ENCODE peak calls at places on chromosomes 7 and 10, in five cellular contexts. B is lower leg skin, C is PC-3, F is IMR-90, X is HCT116. O is an unnamed sample.

GRCh38 chr10:21402606-21403083 is 122.8 kb downstream of the SKIDA1 start:
- DNase-seq in B (no peak), C (peak; percentile 59), F (peak; percentile 49), X (no peak), O (peak; percentile 30)

GRCh38 chr7:14698239-14698638 is 204.3 kb downstream of the DGKB start:
- DNase-seq in B (no peak), C (peak; percentile 51), F (no peak), X (no peak), O (no peak)

GRCh38 chr7:99447943-99448342 is 9.2 kb downstream of the CPSF4 start:
- DNase-seq in B (no peak), C (peak; percentile 19), F (no peak), X (no peak), O (no peak)

GRCh38 chr10:114405011-114405350 is 679 bp upstream of the AFAP1L2 start:
- DNase-seq in B (no peak), C (no peak), F (no peak), X (no peak), O (peak; percentile 39)

GRCh38 chr7:140003913-140004382 is 58.8 kb downstream of the PARP12 start:
- DNase-seq in B (no peak), C (peak; percentile 86), F (peak; percentile 75), X (peak; percentile 47), O (peak; percentile 68)

GRCh38 chr7:104126411-104126841 is 81.4 kb downstream of the ORC5 start:
- DNase-seq in B (no peak), C (no peak), F (no peak), X (no peak), O (no peak)

GRCh38 chr10:124568858-124569622 is 107.4 kb downstream of the LHPP start:
- DNase-seq in B (no peak), C (no peak), F (no peak), X (no peak), O (no peak)

GRCh38 chr10:36450385-36450784 is 675.0 kb upstream of the ANKRD30A start:
- DNase-seq in B (no peak), C (no peak), F (peak; percentile 83), X (no peak), O (no peak)

GRCh38 chr10:127125331-127125730 is 71.1 kb downstream of the INSYN2A start:
- DNase-seq in B (no peak), C (no peak), F (no peak), X (no peak), O (no peak)

GRCh38 chr10:54903770-54904169 is 102.7 kb upstream of the PCDH15 start:
- DNase-seq in B (no peak), C (no peak), F (no peak), X (no peak), O (no peak)

GRCh38 chr7:46197833-46198540 is 276.9 kb upstream of the IGFBP3 start:
- DNase-seq in B (no peak), C (no peak), F (no peak), X (no peak), O (no peak)

GRCh38 chr10:86366902-86367338 is 325 bp upstream of the GRID1 start:
- DNase-seq in B (peak; percentile 85), C (no peak), F (no peak), X (no peak), O (no peak)

GRCh38 chr7:38655833-38656774 is 24.9 kb upstream of the AMPH start:
- DNase-seq in B (no peak), C (no peak), F (no peak), X (no peak), O (no peak)

GRCh38 chr10:97851341-97852001 is 1.8 kb downstream of the GOLGA7B start:
- DNase-seq in B (no peak), C (no peak), F (no peak), X (no peak), O (peak; percentile 63)

GRCh38 chr7:85554294-85554877 is 367.5 kb upstream of the SEMA3D start:
- DNase-seq in B (no peak), C (peak; percentile 82), F (peak; percentile 82), X (peak; percentile 37), O (peak; percentile 70)

GRCh38 chr10:1123198-1123597 is 67.0 kb downstream of the WDR37 start:
- DNase-seq in B (no peak), C (no peak), F (no peak), X (no peak), O (no peak)

GRCh38 chr7:13790611-13791010 is 198.9 kb downstream of the ETV1 start:
- DNase-seq in B (no peak), C (no peak), F (no peak), X (no peak), O (peak; percentile 7)

GRCh38 chr7:35793225-35793579 is 7.7 kb upstream of the SEPTIN7 start:
- DNase-seq in B (no peak), C (no peak), F (peak; percentile 5), X (no peak), O (no peak)

GRCh38 chr7:138918176-138918575 is 63.0 kb downstream of the KIAA1549 start:
- DNase-seq in B (peak; percentile 66), C (no peak), F (no peak), X (no peak), O (no peak)

GRCh38 chr7:78939669-78940068 is 513.8 kb downstream of the MAGI2 start:
- DNase-seq in B (no peak), C (no peak), F (peak; percentile 78), X (no peak), O (no peak)

GRCh38 chr7:121485457-121486243 is 89.5 kb upstream of the FAM3C start:
- DNase-seq in B (peak; percentile 82), C (no peak), F (no peak), X (no peak), O (peak; percentile 23)

GRCh38 chr7:113405296-113406056 is 287.1 kb upstream of the SMIM30 start:
- DNase-seq in B (no peak), C (no peak), F (no peak), X (no peak), O (no peak)
- TF ChIP-seq CTCF in B (no peak), C (no peak), F (no peak), X (no peak), O (no peak)

GRCh38 chr7:44329888-44330287 is 4.5 kb upstream of the CAMK2B start:
- DNase-seq in B (no peak), C (no peak), F (no peak), X (no peak), O (no peak)
- TF ChIP-seq CTCF in B (no peak), C (no peak), F (no peak), X (no peak), O (no peak)

DNA sequence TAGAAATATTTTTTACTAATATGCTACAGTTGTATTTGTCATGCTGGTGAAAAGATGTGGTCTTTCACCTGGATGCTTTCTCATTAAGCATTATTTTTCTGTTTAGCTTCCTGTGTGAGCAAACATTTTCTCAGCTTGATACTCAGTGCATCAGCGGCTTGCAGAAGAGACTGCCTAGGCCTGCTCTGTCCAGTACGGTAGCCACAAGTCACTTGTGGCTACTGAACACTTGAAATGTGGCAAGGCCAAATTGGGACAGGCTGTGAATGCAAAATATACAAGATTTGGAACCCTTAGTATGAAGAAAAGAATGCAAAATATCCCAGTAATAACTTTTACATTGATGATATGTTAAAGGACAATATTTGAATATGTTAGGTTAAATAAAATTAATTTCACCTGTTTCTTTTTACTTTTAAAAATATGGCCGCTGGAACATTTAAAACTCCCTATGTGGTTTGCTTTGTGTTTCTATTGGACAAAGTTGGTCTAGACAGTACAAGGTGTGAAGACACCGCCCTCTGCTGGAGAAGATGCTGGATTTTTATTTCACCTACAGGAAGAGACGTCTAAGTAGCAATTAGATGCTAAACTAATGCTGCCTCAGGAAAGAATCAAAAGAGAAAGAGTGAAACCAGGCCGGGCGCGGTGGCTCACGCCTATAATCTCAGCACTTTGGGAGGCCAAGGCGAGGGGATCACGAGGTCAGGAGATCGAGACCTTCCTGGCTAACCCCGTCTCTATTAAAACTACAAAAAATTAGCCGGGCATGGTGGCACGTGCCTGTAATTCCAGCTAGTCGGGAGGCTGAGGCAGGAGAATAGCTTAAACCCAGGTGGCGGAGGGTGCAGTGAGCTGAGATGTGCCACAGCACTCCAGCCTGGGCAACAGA is 5.3 kb downstream of the SRGN start:
- DNase-seq in B (peak; percentile 89), C (peak; percentile 97), F (peak; percentile 89), X (peak; percentile 89), O (peak; percentile 90)
- TF ChIP-seq CTCF in B (no peak), C (peak; percentile 97), F (peak; percentile 87), X (peak; percentile 57), O (peak; percentile 75)

GRCh38 chr10:94439275-94439861 is 37.0 kb downstream of the TBC1D12 start:
- DNase-seq in B (no peak), C (no peak), F (peak; percentile 3), X (no peak), O (peak; percentile 11)
- TF ChIP-seq CTCF in B (no peak), C (no peak), F (no peak), X (no peak), O (peak; percentile 10)

GRCh38 chr7:50565559-50565916 is 333 bp upstream of the DDC start:
- DNase-seq in B (no peak), C (no peak), F (no peak), X (no peak), O (no peak)

GRCh38 chr7:50564630-50565558 is at the start of gene DDC:
- DNase-seq in B (no peak), C (no peak), F (no peak), X (no peak), O (no peak)

GRCh38 chr7:50564171-50564570 is 1.0 kb downstream of the DDC start:
- DNase-seq in B (no peak), C (no peak), F (no peak), X (no peak), O (no peak)

GRCh38 chr7:50560865-50561351 is 4.3 kb downstream of the DDC start:
- DNase-seq in B (no peak), C (no peak), F (no peak), X (no peak), O (no peak)

GRCh38 chr7:50562126-50562525 is 3.1 kb downstream of the DDC start:
- DNase-seq in B (no peak), C (no peak), F (no peak), X (no peak), O (no peak)
- TF ChIP-seq CTCF in B (no peak), C (peak; percentile 15), F (no peak), X (no peak), O (no peak)

GRCh38 chr7:108561047-108561619 is 8.4 kb downstream of the THAP5 start:
- DNase-seq in B (no peak), C (no peak), F (peak; percentile 45), X (no peak), O (no peak)

GRCh38 chr7:108557617-108558016 is 11.9 kb downstream of the THAP5 start:
- DNase-seq in B (no peak), C (no peak), F (no peak), X (no peak), O (no peak)

GRCh38 chr7:108559253-108559652 is 10.3 kb downstream of the THAP5 start:
- DNase-seq in B (no peak), C (no peak), F (no peak), X (no peak), O (no peak)

DNA sequence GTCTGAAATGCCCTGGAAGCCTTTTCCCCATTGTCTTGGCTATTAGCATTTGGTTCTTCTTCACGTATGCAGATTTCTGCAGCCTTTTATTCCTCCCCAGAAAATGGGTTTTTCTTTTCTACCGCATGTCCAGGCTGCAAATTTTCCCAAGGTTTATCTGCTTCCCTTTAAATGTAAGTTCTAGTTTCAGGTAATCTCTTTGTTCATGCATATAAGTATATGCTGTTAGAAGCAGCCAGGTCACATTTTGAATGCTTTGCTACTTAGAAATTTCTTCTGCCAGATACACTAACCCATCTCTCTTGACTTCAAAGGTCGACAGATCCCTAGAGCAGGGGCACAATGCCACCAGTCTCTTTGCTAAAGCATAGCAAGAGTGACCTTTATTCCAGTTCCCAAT is 12.3 kb downstream of the THAP5 start:
- DNase-seq in B (no peak), C (no peak), F (no peak), X (no peak), O (no peak)
- TF ChIP-seq CTCF in B (no peak), C (no peak), F (no peak), X (no peak), O (no peak)

O was measured in epithelial cell of esophagus.